ENCODE peak calls at places on chromosome 19, in five cellular contexts. Y is NCI-H1436, I is ELF-1, P is uterus, C is neural crest cell. F is an unnamed sample.

GRCh38 chr19:47232422-47233211 is 1.6 kb upstream of the BBC3 start:
- DNase-seq in P (no peak), I (no peak), C (no peak), Y (no peak), F (peak)

GRCh38 chr19:48963371-48964204 is 1.5 kb upstream of the FTL start:
- DNase-seq in I (peak), P (peak), Y (peak), C (peak), F (no peak)

GRCh38 chr19:41588497-41589209 is 12.7 kb downstream of the CEACAM21 start:
- DNase-seq in C (no peak), I (no peak), Y (no peak), P (no peak), F (no peak)

GRCh38 chr19:40503300-40503699 is 36.5 kb downstream of the SPTBN4 start:
- DNase-seq in I (no peak), P (no peak), Y (peak), C (peak), F (peak)

GRCh38 chr19:38784224-38784623 is 4.8 kb upstream of the LGALS7B start:
- DNase-seq in P (no peak), Y (no peak), C (no peak), I (no peak), F (no peak)

GRCh38 chr19:17948474-17948966 is 15.7 kb downstream of the CCDC124 start:
- DNase-seq in I (no peak), C (no peak), P (peak), Y (no peak), F (no peak)

GRCh38 chr19:44752123-44752815 is 3.8 kb downstream of the BCL3 start:
- DNase-seq in P (no peak), I (no peak), Y (no peak), C (no peak), F (no peak)

GRCh38 chr19:48365602-48366001 is 1.4 kb downstream of the SYNGR4 start:
- DNase-seq in P (peak), I (no peak), C (no peak), Y (no peak), F (no peak)

GRCh38 chr19:45168767-45169351 is 8.1 kb upstream of the NKPD1 start:
- DNase-seq in Y (peak), I (no peak), C (no peak), P (no peak), F (no peak)

GRCh38 chr19:12611361-12611699 is 610 bp downstream of the ZNF791 start:
- DNase-seq in Y (no peak), P (peak), C (peak), I (peak), F (peak)

GRCh38 chr19:31389874-31390273 is 40.6 kb upstream of the TSHZ3 start:
- DNase-seq in Y (no peak), P (no peak), C (no peak), I (no peak), F (no peak)

GRCh38 chr19:6856749-6857372 is 30.5 kb upstream of the ADGRE1 start:
- DNase-seq in P (no peak), C (no peak), Y (no peak), I (no peak), F (no peak)

GRCh38 chr19:18428837-18429674 is 8.9 kb downstream of the ISYNA1 start:
- DNase-seq in C (peak), I (peak), P (peak), Y (peak), F (peak)

GRCh38 chr19:38974599-38975213 is 836 bp downstream of the FBXO17 start:
- DNase-seq in Y (no peak), P (no peak), C (no peak), I (no peak), F (no peak)

GRCh38 chr19:31015778-31016177 is 333.5 kb downstream of the TSHZ3 start:
- DNase-seq in I (no peak), Y (no peak), P (no peak), C (no peak), F (no peak)

GRCh38 chr19:12015015-12015752 is 20.3 kb downstream of the ZNF433 start:
- DNase-seq in I (no peak), Y (no peak), P (no peak), C (no peak), F (no peak)

GRCh38 chr19:12834418-12834943 is at the start of gene RTBDN:
- DNase-seq in P (no peak), Y (peak), I (peak), C (no peak), F (no peak)

GRCh38 chr19:55494172-55494761 is 6.0 kb downstream of the SSC5D start:
- DNase-seq in I (no peak), Y (no peak), C (no peak), P (peak), F (no peak)

GRCh38 chr19:7699422-7700127 is 2.4 kb downstream of the FCER2 start:
- DNase-seq in I (no peak), C (no peak), Y (no peak), P (no peak), F (no peak)

GRCh38 chr19:40745402-40745780 is 4.9 kb downstream of the ACTMAP start:
- DNase-seq in P (no peak), I (peak), Y (no peak), C (no peak), F (no peak)

GRCh38 chr19:17777840-17778620 is 16.9 kb upstream of the B3GNT3 start:
- DNase-seq in Y (no peak), C (peak), P (peak), I (peak), F (no peak)

GRCh38 chr19:5972355-5972731 is 5.6 kb downstream of the RANBP3 start:
- DNase-seq in P (no peak), I (no peak), C (no peak), Y (no peak), F (no peak)

F was measured in NCI-H1105.